ENCODE peak calls at places on chromosomes 6 and 20, in four cellular contexts. One of them, this sample, is unnamed.

GRCh38 chr6:53887318-53887717 is 92.5 kb downstream of the LRRC1 start:
- DNase-seq in CD4-positive, alpha-beta T cell: no peak
- DNase-seq in cardiac muscle cell: no peak
- DNase-seq in fibroblast of pulmonary artery: no peak
- DNase-seq in this sample: no peak

GRCh38 chr6:31070711-31071197 is 41.6 kb downstream of the C6orf15 start:
- DNase-seq in CD4-positive, alpha-beta T cell: no peak
- DNase-seq in cardiac muscle cell: peak; percentile 88
- DNase-seq in fibroblast of pulmonary artery: peak; percentile 87
- DNase-seq in this sample: no peak

GRCh38 chr6:137852346-137852745 is 14.7 kb upstream of the TNFAIP3 start:
- DNase-seq in CD4-positive, alpha-beta T cell: no peak
- DNase-seq in cardiac muscle cell: no peak
- DNase-seq in fibroblast of pulmonary artery: no peak
- DNase-seq in this sample: no peak

GRCh38 chr6:3808189-3808588 is 41.0 kb upstream of the FAM50B start:
- DNase-seq in CD4-positive, alpha-beta T cell: no peak
- DNase-seq in cardiac muscle cell: no peak
- DNase-seq in fibroblast of pulmonary artery: no peak
- DNase-seq in this sample: no peak

GRCh38 chr6:14028631-14029030 is 88.9 kb upstream of the CD83 start:
- DNase-seq in CD4-positive, alpha-beta T cell: no peak
- DNase-seq in cardiac muscle cell: no peak
- DNase-seq in fibroblast of pulmonary artery: no peak
- DNase-seq in this sample: no peak

GRCh38 chr20:51712501-51713212 is 55.5 kb downstream of the ATP9A start:
- DNase-seq in CD4-positive, alpha-beta T cell: no peak
- DNase-seq in cardiac muscle cell: peak; percentile 57
- DNase-seq in fibroblast of pulmonary artery: peak; percentile 46
- DNase-seq in this sample: peak; percentile 43

GRCh38 chr6:31083742-31084354 is 28.5 kb downstream of the C6orf15 start:
- DNase-seq in CD4-positive, alpha-beta T cell: no peak
- DNase-seq in cardiac muscle cell: peak; percentile 75
- DNase-seq in fibroblast of pulmonary artery: peak; percentile 72
- DNase-seq in this sample: no peak

GRCh38 chr6:130018830-130019795 is 732 bp downstream of the L3MBTL3 start:
- DNase-seq in CD4-positive, alpha-beta T cell: peak; percentile 18
- DNase-seq in cardiac muscle cell: peak; percentile 51
- DNase-seq in fibroblast of pulmonary artery: peak; percentile 38
- DNase-seq in this sample: peak; percentile 57

GRCh38 chr20:40880063-40880715 is 148.4 kb upstream of the TOP1 start:
- DNase-seq in CD4-positive, alpha-beta T cell: no peak
- DNase-seq in cardiac muscle cell: no peak
- DNase-seq in fibroblast of pulmonary artery: no peak
- DNase-seq in this sample: no peak

GRCh38 chr6:27237089-27237723 is 10.3 kb upstream of the PRSS16 start:
- DNase-seq in CD4-positive, alpha-beta T cell: no peak
- DNase-seq in cardiac muscle cell: peak; percentile 54
- DNase-seq in fibroblast of pulmonary artery: peak; percentile 44
- DNase-seq in this sample: no peak

GRCh38 chr6:121838842-121839241 is 403.4 kb downstream of the GJA1 start:
- DNase-seq in CD4-positive, alpha-beta T cell: no peak
- DNase-seq in cardiac muscle cell: peak; percentile 96
- DNase-seq in fibroblast of pulmonary artery: peak; percentile 88
- DNase-seq in this sample: no peak

GRCh38 chr6:54980511-54981275 is 134.1 kb downstream of the FAM83B start:
- DNase-seq in CD4-positive, alpha-beta T cell: no peak
- DNase-seq in cardiac muscle cell: no peak
- DNase-seq in fibroblast of pulmonary artery: no peak
- DNase-seq in this sample: no peak

GRCh38 chr6:163281661-163282060 is 132.9 kb upstream of the QKI start:
- DNase-seq in CD4-positive, alpha-beta T cell: no peak
- DNase-seq in cardiac muscle cell: no peak
- DNase-seq in fibroblast of pulmonary artery: no peak
- DNase-seq in this sample: no peak

GRCh38 chr6:82076855-82077254 is 170.7 kb downstream of the IBTK start:
- DNase-seq in CD4-positive, alpha-beta T cell: no peak
- DNase-seq in cardiac muscle cell: no peak
- DNase-seq in fibroblast of pulmonary artery: peak; percentile 10
- DNase-seq in this sample: no peak
- TF ChIP-seq CTCF in CD4-positive, alpha-beta T cell: no peak
- TF ChIP-seq CTCF in cardiac muscle cell: no peak
- TF ChIP-seq CTCF in fibroblast of pulmonary artery: no peak
- TF ChIP-seq CTCF in this sample: peak; percentile 30

GRCh38 chr6:44485601-44486000 is 98.1 kb downstream of the CDC5L start:
- DNase-seq in CD4-positive, alpha-beta T cell: no peak
- DNase-seq in cardiac muscle cell: no peak
- DNase-seq in fibroblast of pulmonary artery: no peak
- DNase-seq in this sample: no peak
- TF ChIP-seq CTCF in CD4-positive, alpha-beta T cell: no peak
- TF ChIP-seq CTCF in cardiac muscle cell: no peak
- TF ChIP-seq CTCF in fibroblast of pulmonary artery: no peak
- TF ChIP-seq CTCF in this sample: no peak

GRCh38 chr20:19213946-19214490 is 1.6 kb downstream of the SLC24A3 start:
- DNase-seq in CD4-positive, alpha-beta T cell: no peak
- DNase-seq in cardiac muscle cell: no peak
- DNase-seq in fibroblast of pulmonary artery: no peak
- DNase-seq in this sample: no peak

GRCh38 chr20:19211252-19211651 is 1.2 kb upstream of the SLC24A3 start:
- DNase-seq in CD4-positive, alpha-beta T cell: no peak
- DNase-seq in cardiac muscle cell: no peak
- DNase-seq in fibroblast of pulmonary artery: no peak
- DNase-seq in this sample: no peak

GRCh38 chr20:19210426-19211155 is 1.9 kb upstream of the SLC24A3 start:
- DNase-seq in CD4-positive, alpha-beta T cell: no peak
- DNase-seq in cardiac muscle cell: peak; percentile 45
- DNase-seq in fibroblast of pulmonary artery: no peak
- DNase-seq in this sample: no peak

GRCh38 chr20:19212524-19213502 is at the start of gene SLC24A3:
- DNase-seq in CD4-positive, alpha-beta T cell: no peak
- DNase-seq in cardiac muscle cell: peak; percentile 35
- DNase-seq in fibroblast of pulmonary artery: peak; percentile 8
- DNase-seq in this sample: peak; percentile 78

GRCh38 chr20:19211661-19212523 is 550 bp upstream of the SLC24A3 start:
- DNase-seq in CD4-positive, alpha-beta T cell: no peak
- DNase-seq in cardiac muscle cell: peak; percentile 5
- DNase-seq in fibroblast of pulmonary artery: no peak
- DNase-seq in this sample: no peak
- TF ChIP-seq CTCF in CD4-positive, alpha-beta T cell: no peak
- TF ChIP-seq CTCF in cardiac muscle cell: no peak
- TF ChIP-seq CTCF in fibroblast of pulmonary artery: no peak
- TF ChIP-seq CTCF in this sample: no peak

GRCh38 chr20:33181482-33182093 is 13.6 kb downstream of the BPIFA2 start:
- DNase-seq in CD4-positive, alpha-beta T cell: no peak
- DNase-seq in cardiac muscle cell: no peak
- DNase-seq in fibroblast of pulmonary artery: no peak
- DNase-seq in this sample: no peak
- TF ChIP-seq CTCF in CD4-positive, alpha-beta T cell: no peak
- TF ChIP-seq CTCF in cardiac muscle cell: no peak
- TF ChIP-seq CTCF in fibroblast of pulmonary artery: no peak
- TF ChIP-seq CTCF in this sample: no peak

This sample was measured in Peyer's patch.